ENCODE peak calls at places on chromosomes 7 and 10, in four cellular contexts. X is fibroblast of the aortic adventitia, F is neural crest cell, P is heart left ventricle. Y is an unnamed sample.

GRCh38 chr10:76553700-76554470 is 1083.7 kb downstream of the KCNMA1 start:
- DNase-seq in X (no peak), F (no peak), P (no peak), Y (no peak)

GRCh38 chr7:141906285-141906684 is 9.9 kb upstream of the OR9A4 start:
- DNase-seq in X (no peak), F (no peak), P (no peak), Y (no peak)

GRCh38 chr7:117858731-117859130 is 14.5 kb downstream of the CTTNBP2 start:
- DNase-seq in X (no peak), F (no peak), P (no peak), Y (no peak)

GRCh38 chr10:117668351-117669008 is 125.9 kb downstream of the EMX2 start:
- DNase-seq in X (no peak), F (no peak), P (no peak), Y (no peak)

GRCh38 chr10:3485287-3485686 is 299.7 kb downstream of the KLF6 start:
- DNase-seq in X (no peak), F (no peak), P (no peak), Y (no peak)

GRCh38 chr10:33032354-33033254 is 74.6 kb upstream of the ITGB1 start:
- DNase-seq in X (peak), F (no peak), P (no peak), Y (peak)

GRCh38 chr7:26202019-26202985 is 757 bp downstream of the CBX3 start:
- DNase-seq in X (no peak), F (peak), P (peak), Y (no peak)

GRCh38 chr10:59734063-59734462 is 19.2 kb downstream of the MRLN start:
- DNase-seq in X (no peak), F (no peak), P (no peak), Y (no peak)

GRCh38 chr7:36600869-36601530 is 123.3 kb downstream of the AOAH start:
- DNase-seq in X (peak), F (no peak), P (no peak), Y (no peak)

DNA sequence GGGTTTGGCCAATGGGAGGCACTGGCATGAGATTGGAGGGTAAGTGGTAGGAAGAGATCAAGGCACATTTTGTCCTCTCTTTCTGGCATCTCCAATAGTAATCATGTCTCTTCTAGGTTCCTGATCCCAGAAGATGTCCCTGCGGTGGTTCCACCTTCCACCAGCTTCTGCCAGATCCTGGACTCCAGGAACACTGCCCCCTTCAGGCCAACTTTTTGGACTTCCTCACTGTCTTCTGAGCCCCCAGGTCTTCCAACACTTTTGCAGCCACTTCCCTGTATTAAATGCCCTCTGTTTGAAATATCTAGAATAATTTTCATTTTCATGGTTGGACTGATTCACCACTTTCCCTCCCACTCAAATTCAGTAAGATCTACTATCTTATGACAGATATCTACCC is 60.9 kb downstream of the BAMBI start:
- DNase-seq in X (no peak), F (no peak), P (no peak), Y (no peak)
- TF ChIP-seq CTCF in X (no peak), F (peak), P (no peak), Y (no peak)

GRCh38 chr7:109868215-109868614 is 1222.7 kb upstream of the LRRN3 start:
- DNase-seq in X (no peak), F (no peak), P (no peak), Y (no peak)
- TF ChIP-seq CTCF in X (no peak), F (no peak), P (no peak), Y (no peak)

DNA sequence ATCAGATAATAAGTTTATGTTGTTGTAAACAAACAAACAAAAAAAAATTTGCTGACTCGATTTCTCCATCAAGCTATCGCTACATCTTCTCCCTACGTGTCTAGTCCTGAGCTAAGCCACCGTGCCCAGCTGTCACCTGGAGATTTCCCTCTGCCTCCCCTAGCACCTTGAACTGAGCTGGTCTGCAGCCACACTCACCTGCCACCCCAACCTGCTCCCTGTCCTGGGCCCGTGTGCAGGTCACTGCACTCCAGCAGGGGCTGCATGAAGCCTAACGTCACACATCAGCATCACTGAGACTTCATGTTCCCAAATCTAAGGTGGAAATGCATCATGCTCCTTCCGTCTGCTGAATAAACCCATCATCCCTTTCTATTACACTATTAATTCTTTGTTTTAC is 44.4 kb downstream of the TEX36 start:
- DNase-seq in X (no peak), F (no peak), P (no peak), Y (no peak)
- TF ChIP-seq CTCF in X (no peak), F (no peak), P (no peak), Y (no peak)

GRCh38 chr7:48876087-48876486 is 48.3 kb upstream of the CDC14C start:
- DNase-seq in X (no peak), F (no peak), P (no peak), Y (no peak)

GRCh38 chr7:48872548-48872947 is 51.8 kb upstream of the CDC14C start:
- DNase-seq in X (no peak), F (no peak), P (no peak), Y (no peak)

DNA sequence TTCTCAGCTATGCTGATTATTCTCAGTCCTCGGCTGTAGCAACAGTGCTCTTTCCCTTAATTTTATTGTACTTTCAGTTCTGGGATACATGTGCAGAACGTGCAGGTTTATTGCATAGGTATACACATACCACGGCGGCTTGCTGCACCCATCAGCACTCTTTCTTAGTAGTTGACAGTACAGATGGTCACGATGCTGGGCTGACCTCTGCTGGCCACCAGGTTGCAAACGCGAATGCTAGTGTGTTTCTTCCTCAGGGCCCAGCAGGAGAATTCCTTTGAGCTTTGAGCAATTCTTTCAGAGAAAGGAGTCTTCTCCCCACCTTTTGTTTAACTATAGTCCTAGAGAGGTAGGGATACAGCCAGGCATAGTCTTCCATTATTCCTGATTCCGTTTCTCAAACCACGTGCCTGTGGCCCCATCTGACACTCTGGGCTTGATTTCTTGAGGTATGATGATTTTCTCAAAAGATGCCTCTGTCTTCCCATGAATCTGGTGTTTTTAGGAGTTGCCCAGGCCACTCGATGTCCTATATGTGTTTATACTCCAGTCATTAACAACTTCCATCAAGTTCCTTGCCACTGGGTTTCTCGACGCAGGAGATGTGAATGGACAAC is 48.9 kb upstream of the CDC14C start:
- DNase-seq in X (peak), F (peak), P (peak), Y (peak)
- TF ChIP-seq CTCF in X (no peak), F (peak), P (peak), Y (peak)

GRCh38 chr7:47988496-47989386 is 9.3 kb upstream of the HUS1 start:
- DNase-seq in X (no peak), F (no peak), P (no peak), Y (no peak)
- TF ChIP-seq CTCF in X (peak), F (peak), P (no peak), Y (peak)